ENCODE peak calls at places on chromosomes 11 and 22, in nine cellular contexts. J is cardiac fibroblast; U is ELR; Y is BE2C; H is lung; Z is NCI-H1092; R is heart left ventricle; S is stimulated activated CD8-positive, alpha-beta memory T cell treated with anti-CD3 and anti-CD28 coated beads, Interleukin-7, amount 100 ng/mL, for 1 hour; F is IMR-90. B is an unnamed sample.

GRCh38 chr22:45631140-45631539 is 40.5 kb upstream of the ATXN10 start:
- DNase-seq in J (no peak), U (no peak), Y (no peak), H (no peak), Z (no peak), R (no peak), S (no peak), F (no peak), B (no peak)

GRCh38 chr22:19748991-19749665 is 11.4 kb upstream of the TBX1 start:
- DNase-seq in J (no peak), U (no peak), Y (no peak), H (no peak), Z (no peak), R (no peak), S (no peak), F (no peak), B (no peak)

GRCh38 chr11:124791626-124792341 is 8.4 kb downstream of the MSANTD2 start:
- DNase-seq in J (peak), U (peak), Y (no peak), H (no peak), Z (no peak), R (no peak), S (no peak), F (peak), B (no peak)

GRCh38 chr11:93196816-93197382 is 892 bp downstream of the SLC36A4 start:
- DNase-seq in J (no peak), U (peak), Y (no peak), H (no peak), Z (no peak), R (no peak), S (no peak), F (peak), B (no peak)

GRCh38 chr11:111449696-111450479 is 62.3 kb downstream of the BTG4 start:
- DNase-seq in J (no peak), U (no peak), Y (no peak), H (no peak), Z (no peak), R (no peak), S (no peak), F (no peak), B (no peak)

GRCh38 chr22:27905638-27906037 is 13.4 kb downstream of the PITPNB start:
- DNase-seq in J (no peak), U (no peak), Y (no peak), H (no peak), Z (no peak), R (no peak), S (no peak), F (no peak), B (no peak)

GRCh38 chr22:33869946-33870345 is 50.3 kb downstream of the LARGE1 start:
- DNase-seq in J (no peak), U (no peak), Y (no peak), H (no peak), Z (no peak), R (no peak), S (no peak), F (peak), B (no peak)

GRCh38 chr22:49848690-49849160 is 4.9 kb upstream of the ZBED4 start:
- DNase-seq in J (no peak), U (no peak), Y (no peak), H (no peak), Z (no peak), R (no peak), S (no peak), F (no peak), B (no peak)

GRCh38 chr11:81112718-81113117 is 1620.9 kb downstream of the FAM181B start:
- DNase-seq in J (no peak), U (no peak), Y (no peak), H (no peak), Z (no peak), R (no peak), S (no peak), F (no peak), B (no peak)

GRCh38 chr11:113373306-113373705 is 14.3 kb upstream of the ANKK1 start:
- DNase-seq in J (peak), U (peak), Y (no peak), H (no peak), Z (no peak), R (no peak), S (no peak), F (peak), B (no peak)

B was measured in cortex of kidney.